ENCODE peak calls at places on chromosomes 5 and 9, in seven cellular contexts. K, U, B, P, Y, L and D are unnamed samples.

GRCh38 chr5:30112842-30113241 is 1080.6 kb upstream of the CDH6 start:
- DNase-seq in Y (no peak), B (no peak), L (no peak), P (no peak), K (peak; percentile 29), U (no peak), D (no peak)

GRCh38 chr5:142063878-142064331 is 44.7 kb upstream of the NDFIP1 start:
- DNase-seq in U (peak; percentile 13), Y (no peak), L (peak; percentile 74), K (peak; percentile 77), P (peak; percentile 98), B (peak; percentile 80), D (no peak)

GRCh38 chr5:168179185-168179584 is 112.3 kb upstream of the WWC1 start:
- DNase-seq in B (no peak), Y (no peak), U (no peak), P (no peak), L (no peak), K (peak; percentile 50), D (no peak)

GRCh38 chr5:61673007-61673735 is 341.1 kb downstream of the ZSWIM6 start:
- DNase-seq in Y (no peak), L (no peak), K (peak; percentile 73), B (peak; percentile 63), U (peak; percentile 76), P (no peak), D (peak; percentile 94)

GRCh38 chr9:96476591-96476990 is 26.6 kb downstream of the HABP4 start:
- DNase-seq in B (peak; percentile 22), P (no peak), U (no peak), K (peak; percentile 32), L (no peak), Y (no peak), D (no peak)

GRCh38 chr5:138033275-138033808 is 463 bp upstream of the FAM13B start:
- DNase-seq in L (peak; percentile 40), K (peak; percentile 5), B (no peak), P (no peak), U (no peak), Y (no peak), D (no peak)

GRCh38 chr5:2749514-2750025 is 1.9 kb downstream of the IRX2 start:
- DNase-seq in L (no peak), K (peak; percentile 60), Y (no peak), U (no peak), P (no peak), B (no peak), D (no peak)

GRCh38 chr9:126395439-126396212 is 69.0 kb downstream of the MVB12B start:
- DNase-seq in U (peak; percentile 31), L (no peak), B (peak; percentile 78), P (no peak), K (peak; percentile 74), Y (no peak), D (peak; percentile 36)

GRCh38 chr9:83434254-83434653 is 103.9 kb downstream of the FRMD3 start:
- DNase-seq in L (no peak), B (no peak), Y (no peak), U (peak; percentile 17), P (no peak), K (no peak), D (no peak)

GRCh38 chr5:144549580-144549979 is 378.9 kb downstream of the KCTD16 start:
- DNase-seq in P (no peak), L (no peak), U (no peak), K (peak; percentile 65), B (peak; percentile 70), Y (no peak), D (peak; percentile 0)

GRCh38 chr5:178291969-178292825 is 59.6 kb upstream of the PHYKPL start:
- DNase-seq in Y (no peak), K (no peak), P (peak; percentile 37), U (no peak), B (no peak), L (no peak), D (no peak)

GRCh38 chr5:178288373-178289368 is 56.1 kb upstream of the PHYKPL start:
- DNase-seq in P (no peak), K (peak; percentile 1), L (no peak), Y (no peak), U (no peak), B (no peak), D (peak; percentile 16)

GRCh38 chr5:178291161-178291561 is 58.6 kb upstream of the PHYKPL start:
- DNase-seq in K (no peak), U (no peak), B (no peak), Y (no peak), P (no peak), L (no peak), D (no peak)

GRCh38 chr5:178289438-178289837 is 56.8 kb upstream of the PHYKPL start:
- DNase-seq in B (no peak), P (no peak), L (no peak), U (no peak), Y (no peak), K (no peak), D (no peak)

DNA sequence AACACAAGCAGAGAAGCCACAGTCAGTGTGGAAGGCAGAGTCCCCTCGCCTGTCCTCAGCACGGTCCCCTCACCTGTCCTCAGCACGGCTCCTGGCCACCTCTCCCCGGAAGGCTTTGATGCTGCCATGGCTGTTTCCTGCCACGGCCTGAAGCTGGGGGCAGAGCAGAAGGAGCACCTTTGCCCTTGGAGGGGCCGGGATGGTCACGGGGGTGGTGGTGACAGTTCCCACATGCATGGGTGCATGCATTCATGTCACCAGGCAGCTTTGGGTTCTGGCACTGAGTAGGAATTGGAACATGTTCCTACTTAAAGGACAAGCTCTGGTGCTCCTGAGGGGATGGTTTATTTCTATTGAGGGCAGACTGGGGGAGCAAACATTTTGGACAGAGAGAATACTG is 57.8 kb upstream of the PHYKPL start:
- DNase-seq in Y (no peak), B (no peak), K (no peak), L (no peak), U (no peak), P (no peak), D (no peak)
- H3K4me3 ChIP-seq in Y (no peak overlapping the region), B (no peak overlapping the region), K (no peak overlapping the region), L (no peak overlapping the region), U (no peak overlapping the region), P (no peak overlapping the region), D (no peak overlapping the region)

DNA sequence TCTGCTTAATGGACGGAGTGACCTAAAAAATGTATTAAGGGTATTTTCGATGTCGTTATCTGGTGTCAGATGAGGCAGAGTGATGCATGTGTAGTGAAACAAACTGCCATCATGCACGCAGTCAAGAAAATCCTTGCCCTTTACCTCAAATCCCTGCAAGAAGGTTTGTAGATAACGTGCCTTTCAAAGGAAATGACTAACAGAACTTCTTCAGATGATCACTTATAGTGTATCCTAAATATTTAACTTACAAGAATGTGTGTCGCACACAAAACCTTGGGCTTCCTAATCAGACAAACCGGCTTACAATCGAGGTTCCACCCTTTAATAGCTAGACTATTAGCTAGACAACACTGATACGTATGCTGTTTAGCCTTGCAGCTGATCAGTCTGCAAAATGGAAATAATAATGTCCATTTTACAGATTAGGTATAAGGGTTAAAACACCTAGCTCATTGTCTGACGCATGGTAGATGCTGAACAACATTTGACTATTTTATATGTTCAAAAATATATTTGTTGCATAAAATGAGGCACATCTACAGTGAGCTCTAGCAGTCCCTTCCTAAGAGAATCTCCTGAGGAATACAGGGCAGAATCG is 567 bp upstream of the TBCA start:
- DNase-seq in P (no peak), L (no peak), U (no peak), K (no peak), Y (no peak), B (no peak), D (no peak)
- H3K4me3 ChIP-seq in P (peak overlapping the region; percentile 86), L (peak overlapping the region; percentile 96), U (peak overlapping the region; percentile 69), K (peak overlapping the region; percentile 84), Y (peak overlapping the region; percentile 81), B (peak overlapping the region; percentile 73), D (peak overlapping the region; percentile 88)

GRCh38 chr5:148941810-148942209 is 115.4 kb downstream of the ADRB2 start:
- DNase-seq in U (no peak), Y (no peak), K (no peak), B (no peak), P (no peak), L (no peak), D (no peak)

GRCh38 chr5:148939676-148940075 is 113.3 kb downstream of the ADRB2 start:
- DNase-seq in Y (no peak), U (no peak), P (no peak), B (peak; percentile 76), K (peak; percentile 79), L (no peak), D (peak; percentile 38)

GRCh38 chr5:148937830-148938534 is 111.6 kb downstream of the ADRB2 start:
- DNase-seq in K (no peak), L (no peak), U (no peak), Y (no peak), P (no peak), B (no peak), D (no peak)

GRCh38 chr5:148937239-148937638 is 110.8 kb downstream of the ADRB2 start:
- DNase-seq in Y (no peak), L (no peak), B (peak; percentile 50), K (no peak), U (no peak), P (no peak), D (no peak)

DNA sequence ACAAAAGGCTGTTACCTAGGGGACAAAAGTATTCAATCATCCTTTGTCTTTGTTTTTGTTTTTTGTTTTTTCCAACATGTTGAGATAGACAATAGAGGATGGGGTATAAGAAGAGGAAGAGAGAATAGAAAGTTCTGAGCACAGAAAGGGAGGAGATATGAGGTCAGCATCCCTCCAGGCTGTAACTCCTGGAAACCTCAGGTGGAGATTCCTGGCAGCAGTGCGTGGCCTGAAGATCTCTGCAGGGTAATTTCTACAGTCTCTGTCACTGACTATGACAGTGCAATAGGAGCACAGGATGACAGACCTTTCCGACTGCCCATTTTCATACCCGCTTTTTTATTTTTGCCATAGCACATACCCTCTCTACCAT is 112.1 kb downstream of the ADRB2 start:
- DNase-seq in Y (no peak), L (no peak), P (no peak), B (no peak), U (no peak), K (no peak), D (no peak)
- H3K4me3 ChIP-seq in Y (no peak overlapping the region), L (no peak overlapping the region), P (no peak overlapping the region), B (no peak overlapping the region), U (no peak overlapping the region), K (no peak overlapping the region), D (no peak overlapping the region)

GRCh38 chr5:60209146-60209840 is 315.8 kb upstream of the PDE4D start:
- DNase-seq in L (no peak), B (no peak), U (no peak), K (no peak), Y (no peak), P (no peak), D (no peak)

GRCh38 chr5:60206234-60206633 is 312.7 kb upstream of the PDE4D start:
- DNase-seq in U (no peak), B (no peak), L (no peak), Y (no peak), K (no peak), P (no peak), D (no peak)

GRCh38 chr5:60208681-60209080 is 315.2 kb upstream of the PDE4D start:
- DNase-seq in Y (no peak), U (no peak), L (no peak), B (no peak), K (no peak), P (no peak), D (no peak)

GRCh38 chr5:60207031-60207430 is 313.5 kb upstream of the PDE4D start:
- DNase-seq in K (no peak), Y (peak; percentile 40), U (no peak), L (no peak), B (no peak), P (no peak), D (no peak)

DNA sequence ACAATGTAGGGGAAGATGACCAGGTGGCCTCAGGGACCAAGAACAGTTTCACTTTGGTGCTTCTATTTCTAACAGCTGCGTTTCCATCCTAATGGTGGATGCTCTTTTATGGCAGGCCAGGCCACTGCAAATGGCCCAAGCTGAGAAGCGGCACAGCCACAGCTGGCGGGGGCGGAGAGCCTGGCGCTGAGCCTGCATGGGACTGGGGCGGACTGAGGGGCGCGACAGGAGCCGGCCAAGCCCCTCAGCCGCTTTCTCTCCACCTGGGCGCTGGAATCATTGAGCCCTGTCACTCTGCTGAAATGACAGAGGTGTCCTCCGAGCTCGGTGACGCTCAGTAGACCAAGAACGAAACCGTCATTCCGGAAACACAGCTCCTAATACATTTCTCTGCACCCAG is 317.3 kb upstream of the PDE4D start:
- DNase-seq in K (no peak), U (no peak), P (peak; percentile 54), B (no peak), Y (no peak), L (no peak), D (no peak)
- H3K4me3 ChIP-seq in K (no peak overlapping the region), U (no peak overlapping the region), P (peak overlapping the region; percentile 20), B (peak overlapping the region; percentile 26), Y (no peak overlapping the region), L (no peak overlapping the region), D (no peak overlapping the region)